ENCODE peak calls at places on chromosomes 4 and X, in four cellular contexts. A is fibroblast of lung, U is AG09309, V is HFF-Myc. Q is an unnamed sample.

GRCh38 chr4:19850909-19851308 is 400.8 kb upstream of the SLIT2 start:
- DNase-seq in A (peak; percentile 95), U (peak; percentile 71), V (peak; percentile 70), Q (peak; percentile 28)

GRCh38 chr4:89283226-89283974 is 24.2 kb downstream of the GPRIN3 start:
- DNase-seq in A (peak; percentile 48), U (no peak), V (no peak), Q (peak; percentile 18)

GRCh38 chr4:1575418-1576199 is 108.5 kb downstream of the FAM53A start:
- DNase-seq in A (no peak), U (no peak), V (no peak), Q (no peak)

GRCh38 chrX:123153846-123154335 is 30.2 kb upstream of the GRIA3 start:
- DNase-seq in A (peak; percentile 53), U (no peak), V (peak; percentile 31), Q (no peak)

GRCh38 chrX:55522577-55523254 is 33.1 kb upstream of the USP51 start:
- DNase-seq in A (no peak), U (no peak), V (no peak), Q (no peak)

GRCh38 chr4:145935253-145936141 is 3.1 kb downstream of the ZNF827 start:
- DNase-seq in A (no peak), U (no peak), V (no peak), Q (no peak)

GRCh38 chr4:146121757-146122156 is 53.8 kb upstream of the LSM6 start:
- DNase-seq in A (no peak), U (no peak), V (no peak), Q (no peak)

GRCh38 chr4:182839256-182839655 is 77.9 kb downstream of the DCTD start:
- DNase-seq in A (no peak), U (no peak), V (no peak), Q (no peak)

GRCh38 chrX:19811807-19812604 is 75.4 kb downstream of the SH3KBP1 start:
- DNase-seq in A (peak; percentile 84), U (no peak), V (peak; percentile 48), Q (peak; percentile 67)

GRCh38 chrX:139914421-139914820 is 18.4 kb downstream of the ATP11C start:
- DNase-seq in A (no peak), U (no peak), V (no peak), Q (no peak)

GRCh38 chr4:164413743-164414142 is 340.2 kb upstream of the SMIM31 start:
- DNase-seq in A (no peak), U (no peak), V (no peak), Q (no peak)

GRCh38 chr4:157220026-157220881 is at the start of gene GRIA2:
- DNase-seq in A (peak; percentile 67), U (peak; percentile 4), V (peak; percentile 19), Q (peak; percentile 33)

GRCh38 chr4:124717101-124717500 is 4.6 kb upstream of the ANKRD50 start:
- DNase-seq in A (no peak), U (no peak), V (no peak), Q (no peak)

GRCh38 chr4:96638132-96638531 is 798.2 kb downstream of the PDHA2 start:
- DNase-seq in A (no peak), U (no peak), V (no peak), Q (no peak)

GRCh38 chr4:180953572-180953971 is 1289.6 kb upstream of the TENM3 start:
- DNase-seq in A (no peak), U (no peak), V (no peak), Q (no peak)

DNA sequence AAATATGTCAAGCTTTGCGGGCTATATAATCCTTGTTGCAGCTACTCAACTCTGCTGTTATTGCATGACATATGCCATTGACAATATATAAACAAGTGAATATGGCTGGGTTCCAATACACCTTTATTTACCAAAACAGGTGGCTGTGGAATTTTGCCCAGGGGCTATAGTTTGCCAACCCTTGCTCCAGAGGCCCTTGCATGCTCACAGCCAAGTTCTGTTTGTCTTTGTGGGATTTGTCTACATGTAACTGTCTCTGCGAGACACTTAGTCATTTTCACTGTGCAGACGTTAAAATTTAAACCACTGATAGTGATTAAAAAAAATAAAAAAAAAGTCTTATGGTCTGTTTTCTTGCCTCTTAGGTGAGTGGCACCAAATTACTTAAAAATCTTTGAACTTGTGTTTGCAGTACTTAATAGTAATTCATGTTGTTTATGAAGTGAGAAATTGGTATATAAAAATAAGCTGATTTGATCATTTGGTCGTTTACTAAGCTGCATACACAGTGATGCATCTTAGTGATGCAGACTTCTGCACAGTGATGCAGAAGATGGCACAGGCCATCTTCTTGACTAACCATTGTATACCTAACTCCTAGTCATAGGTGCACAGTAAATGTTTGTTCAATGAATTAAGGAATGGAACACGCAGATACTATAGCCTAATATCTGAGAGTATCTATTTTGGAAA is 170.9 kb downstream of the FRMPD4 start:
- DNase-seq in A (no peak), U (no peak), V (no peak), Q (no peak)
- TF ChIP-seq CTCF in A (no peak), U (no peak), V (no peak), Q (no peak)

GRCh38 chr4:84501197-84501492 is 2.1 kb upstream of the NKX6-1 start:
- DNase-seq in A (no peak), U (no peak), V (no peak), Q (no peak)
- TF ChIP-seq CTCF in A (no peak), U (no peak), V (no peak), Q (no peak)

DNA sequence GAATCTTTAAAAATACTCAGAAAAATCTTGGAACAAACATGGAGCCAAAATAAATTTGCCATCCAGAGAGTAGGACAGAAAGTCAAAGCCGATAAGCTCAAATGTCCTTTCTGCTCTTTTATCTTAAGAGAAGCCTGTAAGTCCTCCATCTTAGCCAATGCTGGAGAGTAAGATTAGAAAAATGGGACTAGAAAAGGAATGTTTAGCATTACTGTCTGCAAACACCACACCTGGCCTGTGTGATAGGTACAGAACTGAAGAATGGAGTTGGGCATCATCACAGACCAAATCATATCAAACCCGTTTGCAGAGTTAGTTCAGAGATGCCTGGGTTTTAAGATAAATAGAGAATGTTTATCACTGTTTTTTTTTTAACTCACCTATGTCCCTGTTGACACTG is 10.5 kb upstream of the SLC39A8 start:
- DNase-seq in A (no peak), U (no peak), V (no peak), Q (no peak)
- TF ChIP-seq CTCF in A (no peak), U (no peak), V (no peak), Q (no peak)

GRCh38 chr4:173990879-173991231 is 292.6 kb downstream of the FBXO8 start:
- DNase-seq in A (no peak), U (no peak), V (no peak), Q (no peak)
- TF ChIP-seq CTCF in A (no peak), U (no peak), V (no peak), Q (no peak)

DNA sequence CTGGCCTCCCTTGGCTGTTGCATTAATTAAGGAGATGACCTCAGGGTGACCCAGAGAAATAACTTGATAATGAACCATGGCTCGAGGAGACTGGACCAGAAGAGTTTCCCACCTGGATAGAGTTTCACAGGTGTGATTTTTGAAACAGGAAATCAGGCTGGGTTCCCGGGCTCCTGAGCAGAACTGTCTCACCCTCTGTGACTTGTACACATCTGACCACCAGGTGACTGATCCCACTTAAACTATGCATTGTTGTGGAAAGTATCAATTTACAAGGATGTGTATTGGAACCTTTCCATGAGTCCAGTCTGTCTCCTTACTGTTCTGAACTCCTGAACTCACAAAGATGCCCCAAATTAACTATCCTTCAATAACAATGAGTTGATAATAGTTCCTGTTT is 220.3 kb downstream of the PTTG2 start:
- DNase-seq in A (no peak), U (no peak), V (no peak), Q (no peak)
- TF ChIP-seq CTCF in A (no peak), U (no peak), V (no peak), Q (peak; percentile 10)